ENCODE peak calls at places on chromosomes 7 and 10, in eight cellular contexts. E is left ventricle myocardium inferior, B is mammary epithelial cell, R is neural progenitor cell, Y is psoas muscle, K is HepG2, H is cardiac muscle cell, M is brain microvascular endothelial cell. X is an unnamed sample.
A peak's percentile ranks its signal among the peaks of the same experiment; 100 is the strongest.

GRCh38 chr7:78786055-78786454 is 667.4 kb downstream of the MAGI2 start:
- DNase-seq in M (no peak), H (no peak), B (no peak), K (no peak), R (no peak), E (no peak), Y (no peak), X (no peak)

GRCh38 chr7:7664344-7664743 is 23.8 kb downstream of the UMAD1 start:
- DNase-seq in B (no peak), K (no peak), M (no peak), H (no peak), R (no peak), E (no peak), Y (no peak), X (no peak)

GRCh38 chr7:45500257-45500656 is 73.9 kb upstream of the ADCY1 start:
- DNase-seq in K (no peak), B (no peak), M (no peak), R (no peak), E (no peak), Y (no peak), H (no peak), X (no peak)

GRCh38 chr7:97798036-97799019 is 66.4 kb downstream of the TAC1 start:
- DNase-seq in K (no peak), E (no peak), Y (no peak), M (no peak), B (no peak), R (no peak), H (no peak), X (no peak)

GRCh38 chr10:14450041-14450491 is 119.3 kb upstream of the FRMD4A start:
- DNase-seq in Y (no peak), M (peak; percentile 56), E (peak; percentile 61), H (peak; percentile 76), R (no peak), B (no peak), K (no peak), X (no peak)

GRCh38 chr7:55074008-55074499 is 55.2 kb downstream of the EGFR start:
- DNase-seq in K (peak; percentile 44), H (no peak), M (peak; percentile 97), E (peak; percentile 42), R (no peak), B (peak; percentile 89), Y (peak; percentile 69), X (peak; percentile 96)

GRCh38 chr7:46747222-46747621 is 826.1 kb upstream of the IGFBP3 start:
- DNase-seq in E (no peak), R (no peak), K (no peak), M (no peak), B (no peak), Y (no peak), H (no peak), X (no peak)

GRCh38 chr10:96693431-96693830 is 26.9 kb downstream of the PIK3AP1 start:
- DNase-seq in M (no peak), R (no peak), K (no peak), Y (no peak), E (no peak), B (no peak), H (no peak), X (no peak)

GRCh38 chr7:10889266-10889898 is 84.3 kb upstream of the PHF14 start:
- DNase-seq in B (peak; percentile 24), H (peak; percentile 58), K (peak; percentile 46), M (peak; percentile 50), Y (no peak), R (peak; percentile 70), E (no peak), X (peak; percentile 38)

GRCh38 chr7:146074195-146074765 is 42.3 kb upstream of the CNTNAP2 start:
- DNase-seq in Y (no peak), H (peak; percentile 4), R (peak; percentile 31), E (no peak), K (no peak), M (no peak), B (no peak), X (no peak)

GRCh38 chr10:119341236-119342016 is 134.1 kb downstream of the GRK5 start:
- DNase-seq in K (peak; percentile 72), Y (peak; percentile 40), R (no peak), B (peak; percentile 69), H (peak; percentile 86), E (peak; percentile 47), M (peak; percentile 76), X (peak; percentile 52)

GRCh38 chr10:52318136-52318810 is 4.2 kb downstream of the DKK1 start:
- DNase-seq in H (no peak), M (peak; percentile 52), K (no peak), B (peak; percentile 31), E (no peak), R (no peak), Y (no peak), X (no peak)
- H3K27ac ChIP-seq in H (no peak overlapping the region), M (peak overlapping the region; percentile 89), K (no peak overlapping the region), B (peak overlapping the region; percentile 77), E (no peak overlapping the region), R (no peak overlapping the region), Y (no peak overlapping the region), X (no peak overlapping the region)

DNA sequence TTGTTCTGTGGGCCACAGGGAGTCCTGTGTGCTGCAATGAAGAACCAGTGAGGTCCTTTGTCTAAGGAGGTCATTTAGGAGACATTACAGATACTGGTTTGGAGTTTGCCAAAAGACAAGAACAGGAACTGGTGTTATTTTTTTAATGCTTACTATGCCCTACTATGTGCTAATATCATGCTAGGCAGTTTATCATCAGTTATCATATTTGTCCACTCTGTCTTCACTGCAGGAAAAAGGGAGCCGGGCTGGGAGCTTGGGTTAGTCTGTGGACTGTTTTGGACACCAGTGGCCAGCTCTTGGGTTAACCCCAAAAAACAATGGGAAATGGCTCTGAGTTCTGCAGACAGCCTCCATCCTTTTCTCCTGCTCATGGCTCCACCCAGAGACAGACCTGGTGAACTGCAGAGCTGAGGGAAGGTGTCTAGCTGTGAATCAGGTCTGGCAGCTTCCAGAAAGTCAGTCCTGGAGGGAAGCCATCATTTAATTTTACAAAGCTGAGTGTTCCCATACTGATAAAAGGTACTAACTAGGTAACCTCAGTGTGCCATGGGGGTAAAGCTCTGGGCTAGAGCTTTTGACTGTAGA is 101.2 kb upstream of the ZNF746 start:
- DNase-seq in R (peak; percentile 68), H (peak; percentile 53), E (no peak), Y (no peak), K (peak; percentile 7), M (peak; percentile 31), B (peak; percentile 44), X (peak; percentile 22)
- TF ChIP-seq CTCF in R (peak; percentile 71), H (peak; percentile 59), E (peak; percentile 57), Y (no peak), K (peak; percentile 44), M (peak; percentile 70), B (peak; percentile 72), X (no peak)

DNA sequence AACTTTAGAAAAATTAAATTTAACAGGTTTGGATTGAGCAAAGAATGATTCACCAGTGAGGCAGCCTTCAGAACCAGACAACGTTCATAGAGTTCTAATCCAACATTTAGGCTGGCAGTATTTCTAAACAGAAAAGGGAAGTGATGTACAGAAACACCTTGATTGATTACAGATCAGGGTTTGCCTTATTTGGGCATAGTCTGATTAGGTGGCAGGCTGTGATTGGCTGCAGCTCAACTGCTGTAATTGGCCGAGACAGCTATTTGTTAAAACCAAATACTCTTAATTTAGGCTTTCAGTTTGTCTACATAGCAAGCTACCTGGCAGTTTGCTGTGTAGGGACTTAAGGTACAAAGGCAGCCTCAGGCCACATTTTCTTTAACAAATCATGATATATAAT is 802.5 kb downstream of the IPMK start:
- DNase-seq in Y (no peak), K (no peak), M (no peak), H (no peak), E (no peak), R (no peak), B (no peak), X (no peak)
- H3K27ac ChIP-seq in Y (no peak overlapping the region), K (no peak overlapping the region), M (no peak overlapping the region), H (no peak overlapping the region), E (no peak overlapping the region), R (no peak overlapping the region), B (no peak overlapping the region), X (no peak overlapping the region)

GRCh38 chr10:104080762-104081161 is 4.9 kb downstream of the COL17A1 start:
- DNase-seq in B (no peak), H (peak; percentile 25), E (no peak), Y (no peak), K (peak; percentile 28), M (no peak), R (peak; percentile 83), X (peak; percentile 42)
- TF ChIP-seq CTCF in B (peak; percentile 69), H (peak; percentile 52), E (peak; percentile 52), Y (peak; percentile 29), K (peak; percentile 49), M (peak; percentile 55), R (peak; percentile 32), X (no peak)

GRCh38 chr10:90051474-90051873 is 350.1 kb downstream of the KIF20B start:
- DNase-seq in H (no peak), Y (no peak), E (no peak), M (no peak), B (peak; percentile 98), R (no peak), K (no peak), X (peak; percentile 66)

GRCh38 chr10:90047243-90047729 is 345.9 kb downstream of the KIF20B start:
- DNase-seq in M (no peak), E (no peak), Y (no peak), H (no peak), R (no peak), B (no peak), K (no peak), X (no peak)

DNA sequence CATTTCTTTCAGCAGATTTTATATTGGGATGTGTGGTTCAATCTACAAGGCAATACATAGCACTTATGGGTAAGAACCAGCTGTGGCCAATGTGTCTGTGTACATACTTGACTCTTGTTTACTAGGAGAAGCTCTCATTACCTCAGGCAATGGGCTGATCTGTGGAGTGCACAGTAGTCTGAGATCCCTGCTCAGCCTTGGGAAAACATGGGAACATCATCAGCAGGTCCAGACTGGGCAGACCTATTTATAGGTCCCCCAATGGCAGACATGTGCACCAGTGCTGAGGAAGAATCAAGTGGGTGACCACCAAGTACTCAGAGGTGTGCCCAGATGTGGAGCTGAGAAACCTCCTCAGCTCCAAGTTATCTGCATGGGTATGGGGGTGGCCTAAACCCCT is 349.7 kb downstream of the KIF20B start:
- DNase-seq in M (no peak), B (no peak), R (no peak), K (no peak), E (no peak), Y (no peak), H (no peak), X (no peak)
- H3K27ac ChIP-seq in M (no peak overlapping the region), B (peak overlapping the region; percentile 92), R (no peak overlapping the region), K (no peak overlapping the region), E (no peak overlapping the region), Y (no peak overlapping the region), H (no peak overlapping the region), X (peak overlapping the region; percentile 91)